ENCODE peak calls at places on chromosome 2, in seven cellular contexts. One of them, this sample, is unnamed.

GRCh38 chr2:190722061-190722759 is 73.3 kb downstream of the NAB1 start:
- DNase-seq in activated effector memory CD4-positive, alpha-beta T cell treated with Interleukin-2 at 50 U/mL for 16 hours: no peak
- DNase-seq in stimulated activated naive CD8-positive, alpha-beta T cell treated with anti-CD3 and anti-CD28 coated beads, Interleukin-15, Interleukin-2, amounts not matched to agents 100 U/mL and 50 U/mL, for 24 hours: peak
- DNase-seq in neural crest cell: no peak
- DNase-seq in T-helper 9 cell: no peak
- DNase-seq in GM12865: peak
- DNase-seq in endothelial cell: no peak
- DNase-seq in this sample: no peak

GRCh38 chr2:220198911-220199310 is 571.5 kb downstream of the SLC4A3 start:
- DNase-seq in activated effector memory CD4-positive, alpha-beta T cell treated with Interleukin-2 at 50 U/mL for 16 hours: no peak
- DNase-seq in stimulated activated naive CD8-positive, alpha-beta T cell treated with anti-CD3 and anti-CD28 coated beads, Interleukin-15, Interleukin-2, amounts not matched to agents 100 U/mL and 50 U/mL, for 24 hours: no peak
- DNase-seq in neural crest cell: no peak
- DNase-seq in T-helper 9 cell: no peak
- DNase-seq in GM12865: no peak
- DNase-seq in endothelial cell: no peak
- DNase-seq in this sample: no peak

GRCh38 chr2:15943914-15944313 is 3.6 kb downstream of the MYCN start:
- DNase-seq in activated effector memory CD4-positive, alpha-beta T cell treated with Interleukin-2 at 50 U/mL for 16 hours: no peak
- DNase-seq in stimulated activated naive CD8-positive, alpha-beta T cell treated with anti-CD3 and anti-CD28 coated beads, Interleukin-15, Interleukin-2, amounts not matched to agents 100 U/mL and 50 U/mL, for 24 hours: no peak
- DNase-seq in neural crest cell: no peak
- DNase-seq in T-helper 9 cell: no peak
- DNase-seq in GM12865: no peak
- DNase-seq in endothelial cell: no peak
- DNase-seq in this sample: no peak

GRCh38 chr2:223995569-223995968 is 38.3 kb downstream of the MRPL44 start:
- DNase-seq in activated effector memory CD4-positive, alpha-beta T cell treated with Interleukin-2 at 50 U/mL for 16 hours: no peak
- DNase-seq in stimulated activated naive CD8-positive, alpha-beta T cell treated with anti-CD3 and anti-CD28 coated beads, Interleukin-15, Interleukin-2, amounts not matched to agents 100 U/mL and 50 U/mL, for 24 hours: no peak
- DNase-seq in neural crest cell: no peak
- DNase-seq in T-helper 9 cell: no peak
- DNase-seq in GM12865: no peak
- DNase-seq in endothelial cell: no peak
- DNase-seq in this sample: no peak

GRCh38 chr2:216695401-216695821 is at the start of gene IGFBP5:
- DNase-seq in activated effector memory CD4-positive, alpha-beta T cell treated with Interleukin-2 at 50 U/mL for 16 hours: no peak
- DNase-seq in stimulated activated naive CD8-positive, alpha-beta T cell treated with anti-CD3 and anti-CD28 coated beads, Interleukin-15, Interleukin-2, amounts not matched to agents 100 U/mL and 50 U/mL, for 24 hours: no peak
- DNase-seq in neural crest cell: peak
- DNase-seq in T-helper 9 cell: no peak
- DNase-seq in GM12865: no peak
- DNase-seq in endothelial cell: no peak
- DNase-seq in this sample: no peak

GRCh38 chr2:61658841-61659780 is 121.0 kb upstream of the XPO1 start:
- DNase-seq in activated effector memory CD4-positive, alpha-beta T cell treated with Interleukin-2 at 50 U/mL for 16 hours: no peak
- DNase-seq in stimulated activated naive CD8-positive, alpha-beta T cell treated with anti-CD3 and anti-CD28 coated beads, Interleukin-15, Interleukin-2, amounts not matched to agents 100 U/mL and 50 U/mL, for 24 hours: no peak
- DNase-seq in neural crest cell: no peak
- DNase-seq in T-helper 9 cell: no peak
- DNase-seq in GM12865: peak
- DNase-seq in endothelial cell: no peak
- DNase-seq in this sample: no peak

GRCh38 chr2:133393881-133394280 is 174.4 kb downstream of the NCKAP5 start:
- DNase-seq in activated effector memory CD4-positive, alpha-beta T cell treated with Interleukin-2 at 50 U/mL for 16 hours: no peak
- DNase-seq in stimulated activated naive CD8-positive, alpha-beta T cell treated with anti-CD3 and anti-CD28 coated beads, Interleukin-15, Interleukin-2, amounts not matched to agents 100 U/mL and 50 U/mL, for 24 hours: no peak
- DNase-seq in neural crest cell: no peak
- DNase-seq in T-helper 9 cell: no peak
- DNase-seq in GM12865: no peak
- DNase-seq in endothelial cell: no peak
- DNase-seq in this sample: no peak

GRCh38 chr2:71499691-71500090 is 46.3 kb downstream of the DYSF start:
- DNase-seq in activated effector memory CD4-positive, alpha-beta T cell treated with Interleukin-2 at 50 U/mL for 16 hours: no peak
- DNase-seq in stimulated activated naive CD8-positive, alpha-beta T cell treated with anti-CD3 and anti-CD28 coated beads, Interleukin-15, Interleukin-2, amounts not matched to agents 100 U/mL and 50 U/mL, for 24 hours: no peak
- DNase-seq in neural crest cell: no peak
- DNase-seq in T-helper 9 cell: no peak
- DNase-seq in GM12865: no peak
- DNase-seq in endothelial cell: no peak
- DNase-seq in this sample: no peak

GRCh38 chr2:112725545-112726457 is 5.0 kb downstream of the NT5DC4 start:
- DNase-seq in activated effector memory CD4-positive, alpha-beta T cell treated with Interleukin-2 at 50 U/mL for 16 hours: no peak
- DNase-seq in stimulated activated naive CD8-positive, alpha-beta T cell treated with anti-CD3 and anti-CD28 coated beads, Interleukin-15, Interleukin-2, amounts not matched to agents 100 U/mL and 50 U/mL, for 24 hours: no peak
- DNase-seq in neural crest cell: no peak
- DNase-seq in T-helper 9 cell: no peak
- DNase-seq in GM12865: peak
- DNase-seq in endothelial cell: no peak
- DNase-seq in this sample: no peak

GRCh38 chr2:10400568-10400977 is 47.6 kb downstream of the ODC1 start:
- DNase-seq in activated effector memory CD4-positive, alpha-beta T cell treated with Interleukin-2 at 50 U/mL for 16 hours: no peak
- DNase-seq in stimulated activated naive CD8-positive, alpha-beta T cell treated with anti-CD3 and anti-CD28 coated beads, Interleukin-15, Interleukin-2, amounts not matched to agents 100 U/mL and 50 U/mL, for 24 hours: peak
- DNase-seq in neural crest cell: no peak
- DNase-seq in T-helper 9 cell: no peak
- DNase-seq in GM12865: peak
- DNase-seq in endothelial cell: no peak
- DNase-seq in this sample: no peak

GRCh38 chr2:231259104-231259503 is 60.7 kb downstream of the ARMC9 start:
- DNase-seq in activated effector memory CD4-positive, alpha-beta T cell treated with Interleukin-2 at 50 U/mL for 16 hours: no peak
- DNase-seq in stimulated activated naive CD8-positive, alpha-beta T cell treated with anti-CD3 and anti-CD28 coated beads, Interleukin-15, Interleukin-2, amounts not matched to agents 100 U/mL and 50 U/mL, for 24 hours: no peak
- DNase-seq in neural crest cell: no peak
- DNase-seq in T-helper 9 cell: no peak
- DNase-seq in GM12865: no peak
- DNase-seq in endothelial cell: no peak
- DNase-seq in this sample: no peak

GRCh38 chr2:127053731-127054603 is 53.0 kb downstream of the BIN1 start:
- DNase-seq in activated effector memory CD4-positive, alpha-beta T cell treated with Interleukin-2 at 50 U/mL for 16 hours: no peak
- DNase-seq in stimulated activated naive CD8-positive, alpha-beta T cell treated with anti-CD3 and anti-CD28 coated beads, Interleukin-15, Interleukin-2, amounts not matched to agents 100 U/mL and 50 U/mL, for 24 hours: no peak
- DNase-seq in neural crest cell: no peak
- DNase-seq in T-helper 9 cell: no peak
- DNase-seq in GM12865: no peak
- DNase-seq in endothelial cell: no peak
- DNase-seq in this sample: no peak

GRCh38 chr2:45637440-45637839 is 14.0 kb upstream of the PRKCE start:
- DNase-seq in activated effector memory CD4-positive, alpha-beta T cell treated with Interleukin-2 at 50 U/mL for 16 hours: no peak
- DNase-seq in stimulated activated naive CD8-positive, alpha-beta T cell treated with anti-CD3 and anti-CD28 coated beads, Interleukin-15, Interleukin-2, amounts not matched to agents 100 U/mL and 50 U/mL, for 24 hours: no peak
- DNase-seq in neural crest cell: no peak
- DNase-seq in T-helper 9 cell: no peak
- DNase-seq in GM12865: peak
- DNase-seq in endothelial cell: no peak
- DNase-seq in this sample: no peak

GRCh38 chr2:160507046-160507407 is 13.4 kb upstream of the RBMS1 start:
- DNase-seq in activated effector memory CD4-positive, alpha-beta T cell treated with Interleukin-2 at 50 U/mL for 16 hours: no peak
- DNase-seq in stimulated activated naive CD8-positive, alpha-beta T cell treated with anti-CD3 and anti-CD28 coated beads, Interleukin-15, Interleukin-2, amounts not matched to agents 100 U/mL and 50 U/mL, for 24 hours: no peak
- DNase-seq in neural crest cell: no peak
- DNase-seq in T-helper 9 cell: no peak
- DNase-seq in GM12865: no peak
- DNase-seq in endothelial cell: no peak
- DNase-seq in this sample: no peak

GRCh38 chr2:29065479-29065847 is 8.9 kb downstream of the PCARE start:
- DNase-seq in activated effector memory CD4-positive, alpha-beta T cell treated with Interleukin-2 at 50 U/mL for 16 hours: no peak
- DNase-seq in stimulated activated naive CD8-positive, alpha-beta T cell treated with anti-CD3 and anti-CD28 coated beads, Interleukin-15, Interleukin-2, amounts not matched to agents 100 U/mL and 50 U/mL, for 24 hours: no peak
- DNase-seq in neural crest cell: no peak
- DNase-seq in T-helper 9 cell: no peak
- DNase-seq in GM12865: no peak
- DNase-seq in endothelial cell: no peak
- DNase-seq in this sample: no peak

GRCh38 chr2:219274392-219274921 is 4.7 kb upstream of the DNAJB2 start:
- DNase-seq in activated effector memory CD4-positive, alpha-beta T cell treated with Interleukin-2 at 50 U/mL for 16 hours: no peak
- DNase-seq in stimulated activated naive CD8-positive, alpha-beta T cell treated with anti-CD3 and anti-CD28 coated beads, Interleukin-15, Interleukin-2, amounts not matched to agents 100 U/mL and 50 U/mL, for 24 hours: no peak
- DNase-seq in neural crest cell: no peak
- DNase-seq in T-helper 9 cell: no peak
- DNase-seq in GM12865: no peak
- DNase-seq in endothelial cell: no peak
- DNase-seq in this sample: no peak

GRCh38 chr2:52269696-52270485 is 1238.0 kb upstream of the NRXN1 start:
- DNase-seq in activated effector memory CD4-positive, alpha-beta T cell treated with Interleukin-2 at 50 U/mL for 16 hours: no peak
- DNase-seq in stimulated activated naive CD8-positive, alpha-beta T cell treated with anti-CD3 and anti-CD28 coated beads, Interleukin-15, Interleukin-2, amounts not matched to agents 100 U/mL and 50 U/mL, for 24 hours: no peak
- DNase-seq in neural crest cell: no peak
- DNase-seq in T-helper 9 cell: no peak
- DNase-seq in GM12865: no peak
- DNase-seq in endothelial cell: no peak
- DNase-seq in this sample: no peak

GRCh38 chr2:37585982-37586621 is 85.3 kb downstream of the CDC42EP3 start:
- DNase-seq in activated effector memory CD4-positive, alpha-beta T cell treated with Interleukin-2 at 50 U/mL for 16 hours: peak
- DNase-seq in stimulated activated naive CD8-positive, alpha-beta T cell treated with anti-CD3 and anti-CD28 coated beads, Interleukin-15, Interleukin-2, amounts not matched to agents 100 U/mL and 50 U/mL, for 24 hours: peak
- DNase-seq in neural crest cell: no peak
- DNase-seq in T-helper 9 cell: peak
- DNase-seq in GM12865: peak
- DNase-seq in endothelial cell: no peak
- DNase-seq in this sample: peak

GRCh38 chr2:120825370-120826259 is 89.9 kb downstream of the GLI2 start:
- DNase-seq in activated effector memory CD4-positive, alpha-beta T cell treated with Interleukin-2 at 50 U/mL for 16 hours: no peak
- DNase-seq in stimulated activated naive CD8-positive, alpha-beta T cell treated with anti-CD3 and anti-CD28 coated beads, Interleukin-15, Interleukin-2, amounts not matched to agents 100 U/mL and 50 U/mL, for 24 hours: no peak
- DNase-seq in neural crest cell: no peak
- DNase-seq in T-helper 9 cell: no peak
- DNase-seq in GM12865: no peak
- DNase-seq in endothelial cell: no peak
- DNase-seq in this sample: no peak

GRCh38 chr2:71778514-71779305 is 325.3 kb downstream of the DYSF start:
- DNase-seq in activated effector memory CD4-positive, alpha-beta T cell treated with Interleukin-2 at 50 U/mL for 16 hours: no peak
- DNase-seq in stimulated activated naive CD8-positive, alpha-beta T cell treated with anti-CD3 and anti-CD28 coated beads, Interleukin-15, Interleukin-2, amounts not matched to agents 100 U/mL and 50 U/mL, for 24 hours: no peak
- DNase-seq in neural crest cell: peak
- DNase-seq in T-helper 9 cell: no peak
- DNase-seq in GM12865: no peak
- DNase-seq in endothelial cell: no peak
- DNase-seq in this sample: no peak

GRCh38 chr2:73403237-73403636 is 17.6 kb downstream of the ALMS1 start:
- DNase-seq in activated effector memory CD4-positive, alpha-beta T cell treated with Interleukin-2 at 50 U/mL for 16 hours: no peak
- DNase-seq in stimulated activated naive CD8-positive, alpha-beta T cell treated with anti-CD3 and anti-CD28 coated beads, Interleukin-15, Interleukin-2, amounts not matched to agents 100 U/mL and 50 U/mL, for 24 hours: no peak
- DNase-seq in neural crest cell: no peak
- DNase-seq in T-helper 9 cell: no peak
- DNase-seq in GM12865: no peak
- DNase-seq in endothelial cell: no peak
- DNase-seq in this sample: no peak

GRCh38 chr2:75224636-75225094 is 25.3 kb upstream of the TACR1 start:
- DNase-seq in activated effector memory CD4-positive, alpha-beta T cell treated with Interleukin-2 at 50 U/mL for 16 hours: no peak
- DNase-seq in stimulated activated naive CD8-positive, alpha-beta T cell treated with anti-CD3 and anti-CD28 coated beads, Interleukin-15, Interleukin-2, amounts not matched to agents 100 U/mL and 50 U/mL, for 24 hours: no peak
- DNase-seq in neural crest cell: no peak
- DNase-seq in T-helper 9 cell: no peak
- DNase-seq in GM12865: peak
- DNase-seq in endothelial cell: no peak
- DNase-seq in this sample: no peak

GRCh38 chr2:114789989-114790388 is 347.5 kb downstream of the DPP10 start:
- DNase-seq in activated effector memory CD4-positive, alpha-beta T cell treated with Interleukin-2 at 50 U/mL for 16 hours: no peak
- DNase-seq in stimulated activated naive CD8-positive, alpha-beta T cell treated with anti-CD3 and anti-CD28 coated beads, Interleukin-15, Interleukin-2, amounts not matched to agents 100 U/mL and 50 U/mL, for 24 hours: no peak
- DNase-seq in neural crest cell: no peak
- DNase-seq in T-helper 9 cell: no peak
- DNase-seq in GM12865: no peak
- DNase-seq in endothelial cell: no peak
- DNase-seq in this sample: no peak

GRCh38 chr2:70697603-70698383 is 70.2 kb downstream of the ADD2 start:
- DNase-seq in activated effector memory CD4-positive, alpha-beta T cell treated with Interleukin-2 at 50 U/mL for 16 hours: no peak
- DNase-seq in stimulated activated naive CD8-positive, alpha-beta T cell treated with anti-CD3 and anti-CD28 coated beads, Interleukin-15, Interleukin-2, amounts not matched to agents 100 U/mL and 50 U/mL, for 24 hours: no peak
- DNase-seq in neural crest cell: no peak
- DNase-seq in T-helper 9 cell: no peak
- DNase-seq in GM12865: no peak
- DNase-seq in endothelial cell: no peak
- DNase-seq in this sample: no peak

GRCh38 chr2:30201990-30202389 is 29.3 kb upstream of the LBH start:
- DNase-seq in activated effector memory CD4-positive, alpha-beta T cell treated with Interleukin-2 at 50 U/mL for 16 hours: no peak
- DNase-seq in stimulated activated naive CD8-positive, alpha-beta T cell treated with anti-CD3 and anti-CD28 coated beads, Interleukin-15, Interleukin-2, amounts not matched to agents 100 U/mL and 50 U/mL, for 24 hours: no peak
- DNase-seq in neural crest cell: no peak
- DNase-seq in T-helper 9 cell: no peak
- DNase-seq in GM12865: no peak
- DNase-seq in endothelial cell: no peak
- DNase-seq in this sample: no peak

GRCh38 chr2:181790716-181791649 is 100.5 kb upstream of the ITPRID2 start:
- DNase-seq in activated effector memory CD4-positive, alpha-beta T cell treated with Interleukin-2 at 50 U/mL for 16 hours: no peak
- DNase-seq in stimulated activated naive CD8-positive, alpha-beta T cell treated with anti-CD3 and anti-CD28 coated beads, Interleukin-15, Interleukin-2, amounts not matched to agents 100 U/mL and 50 U/mL, for 24 hours: no peak
- DNase-seq in neural crest cell: no peak
- DNase-seq in T-helper 9 cell: no peak
- DNase-seq in GM12865: peak
- DNase-seq in endothelial cell: no peak
- DNase-seq in this sample: no peak

GRCh38 chr2:232162191-232162590 is 200.7 kb downstream of the DIS3L2 start:
- DNase-seq in activated effector memory CD4-positive, alpha-beta T cell treated with Interleukin-2 at 50 U/mL for 16 hours: no peak
- DNase-seq in stimulated activated naive CD8-positive, alpha-beta T cell treated with anti-CD3 and anti-CD28 coated beads, Interleukin-15, Interleukin-2, amounts not matched to agents 100 U/mL and 50 U/mL, for 24 hours: no peak
- DNase-seq in neural crest cell: no peak
- DNase-seq in T-helper 9 cell: no peak
- DNase-seq in GM12865: no peak
- DNase-seq in endothelial cell: no peak
- DNase-seq in this sample: no peak

GRCh38 chr2:41958775-41959174 is 89.0 kb upstream of the PKDCC start:
- DNase-seq in activated effector memory CD4-positive, alpha-beta T cell treated with Interleukin-2 at 50 U/mL for 16 hours: no peak
- DNase-seq in stimulated activated naive CD8-positive, alpha-beta T cell treated with anti-CD3 and anti-CD28 coated beads, Interleukin-15, Interleukin-2, amounts not matched to agents 100 U/mL and 50 U/mL, for 24 hours: no peak
- DNase-seq in neural crest cell: no peak
- DNase-seq in T-helper 9 cell: no peak
- DNase-seq in GM12865: no peak
- DNase-seq in endothelial cell: no peak
- DNase-seq in this sample: no peak

GRCh38 chr2:109164739-109165221 is 35.8 kb downstream of the SH3RF3 start:
- DNase-seq in activated effector memory CD4-positive, alpha-beta T cell treated with Interleukin-2 at 50 U/mL for 16 hours: no peak
- DNase-seq in stimulated activated naive CD8-positive, alpha-beta T cell treated with anti-CD3 and anti-CD28 coated beads, Interleukin-15, Interleukin-2, amounts not matched to agents 100 U/mL and 50 U/mL, for 24 hours: no peak
- DNase-seq in neural crest cell: no peak
- DNase-seq in T-helper 9 cell: no peak
- DNase-seq in GM12865: no peak
- DNase-seq in endothelial cell: no peak
- DNase-seq in this sample: no peak

GRCh38 chr2:158702740-158703139 is 92.4 kb upstream of the DAPL1 start:
- DNase-seq in activated effector memory CD4-positive, alpha-beta T cell treated with Interleukin-2 at 50 U/mL for 16 hours: no peak
- DNase-seq in stimulated activated naive CD8-positive, alpha-beta T cell treated with anti-CD3 and anti-CD28 coated beads, Interleukin-15, Interleukin-2, amounts not matched to agents 100 U/mL and 50 U/mL, for 24 hours: no peak
- DNase-seq in neural crest cell: no peak
- DNase-seq in T-helper 9 cell: no peak
- DNase-seq in GM12865: no peak
- DNase-seq in endothelial cell: no peak
- DNase-seq in this sample: no peak

GRCh38 chr2:101238930-101239759 is 13.5 kb upstream of the CNOT11 start:
- DNase-seq in activated effector memory CD4-positive, alpha-beta T cell treated with Interleukin-2 at 50 U/mL for 16 hours: no peak
- DNase-seq in stimulated activated naive CD8-positive, alpha-beta T cell treated with anti-CD3 and anti-CD28 coated beads, Interleukin-15, Interleukin-2, amounts not matched to agents 100 U/mL and 50 U/mL, for 24 hours: no peak
- DNase-seq in neural crest cell: no peak
- DNase-seq in T-helper 9 cell: no peak
- DNase-seq in GM12865: no peak
- DNase-seq in endothelial cell: no peak
- DNase-seq in this sample: no peak

GRCh38 chr2:40401896-40402295 is 50.0 kb downstream of the SLC8A1 start:
- DNase-seq in activated effector memory CD4-positive, alpha-beta T cell treated with Interleukin-2 at 50 U/mL for 16 hours: no peak
- DNase-seq in stimulated activated naive CD8-positive, alpha-beta T cell treated with anti-CD3 and anti-CD28 coated beads, Interleukin-15, Interleukin-2, amounts not matched to agents 100 U/mL and 50 U/mL, for 24 hours: no peak
- DNase-seq in neural crest cell: no peak
- DNase-seq in T-helper 9 cell: no peak
- DNase-seq in GM12865: peak
- DNase-seq in endothelial cell: no peak
- DNase-seq in this sample: no peak

GRCh38 chr2:9753665-9754531 is 89.4 kb upstream of the TAF1B start:
- DNase-seq in activated effector memory CD4-positive, alpha-beta T cell treated with Interleukin-2 at 50 U/mL for 16 hours: peak
- DNase-seq in stimulated activated naive CD8-positive, alpha-beta T cell treated with anti-CD3 and anti-CD28 coated beads, Interleukin-15, Interleukin-2, amounts not matched to agents 100 U/mL and 50 U/mL, for 24 hours: peak
- DNase-seq in neural crest cell: no peak
- DNase-seq in T-helper 9 cell: peak
- DNase-seq in GM12865: peak
- DNase-seq in endothelial cell: no peak
- DNase-seq in this sample: peak

This sample was measured in T-helper 22 cell.